ENCODE peak calls at places on chromosomes 16 and 17, in six cellular contexts. J is astrocyte of the spinal cord, O is ovary, P is H9, W is neural crest cell, E is bronchial epithelial cell. L is an unnamed sample.
A peak's percentile ranks its signal among the peaks of the same experiment; 100 is the strongest.

GRCh38 chr16:27355610-27356009 is 41.8 kb downstream of the IL4R start:
- DNase-seq in J (no peak), O (no peak), P (peak; percentile 84), W (no peak), E (peak; percentile 22), L (no peak)

GRCh38 chr17:50066995-50067394 is 11.1 kb downstream of the ITGA3 start:
- DNase-seq in J (no peak), O (no peak), P (no peak), W (no peak), E (no peak), L (no peak)

GRCh38 chr16:57801856-57802634 is at the start of gene KIFC3:
- DNase-seq in J (peak; percentile 73), O (peak; percentile 90), P (peak; percentile 49), W (peak; percentile 67), E (no peak), L (peak; percentile 69)

GRCh38 chr17:3984719-3985444 is 20.6 kb upstream of the ATP2A3 start:
- DNase-seq in J (no peak), O (no peak), P (no peak), W (no peak), E (peak; percentile 10), L (no peak)

GRCh38 chr17:59361916-59362810 is 30.7 kb downstream of the YPEL2 start:
- DNase-seq in J (peak; percentile 96), O (no peak), P (no peak), W (no peak), E (peak; percentile 38), L (no peak)

GRCh38 chr16:88346680-88347505 is 35.9 kb upstream of the ZNF469 start:
- DNase-seq in J (no peak), O (no peak), P (no peak), W (no peak), E (no peak), L (no peak)

GRCh38 chr17:58233547-58233946 is 4.8 kb upstream of the LPO start:
- DNase-seq in J (no peak), O (no peak), P (no peak), W (no peak), E (no peak), L (no peak)

GRCh38 chr17:33838281-33838680 is 416.8 kb upstream of the CCL2 start:
- DNase-seq in J (no peak), O (no peak), P (no peak), W (no peak), E (peak; percentile 16), L (no peak)

GRCh38 chr16:11474617-11475291 is 112.0 kb downstream of the LITAF start:
- DNase-seq in J (no peak), O (no peak), P (no peak), W (no peak), E (peak; percentile 92), L (no peak)

GRCh38 chr17:28573521-28573920 is 2.2 kb upstream of the PIGS start:
- DNase-seq in J (no peak), O (no peak), P (no peak), W (no peak), E (no peak), L (no peak)

GRCh38 chr16:48160575-48160974 is 4.8 kb upstream of the ABCC12 start:
- DNase-seq in J (no peak), O (no peak), P (no peak), W (no peak), E (no peak), L (no peak)

GRCh38 chr17:40123811-40124114 is 2.0 kb downstream of the MSL1 start:
- DNase-seq in J (no peak), O (no peak), P (no peak), W (no peak), E (no peak), L (no peak)

GRCh38 chr16:3695610-3696369 is 21.5 kb downstream of the TRAP1 start:
- DNase-seq in J (no peak), O (no peak), P (no peak), W (no peak), E (no peak), L (peak; percentile 56)

GRCh38 chr17:16439867-16440351 is 24.5 kb downstream of the TRPV2 start:
- DNase-seq in J (no peak), O (no peak), P (no peak), W (no peak), E (peak; percentile 55), L (no peak)

GRCh38 chr17:16298140-16298662 is 55.1 kb downstream of the CENPV start:
- DNase-seq in J (no peak), O (no peak), P (no peak), W (no peak), E (no peak), L (no peak)

GRCh38 chr17:40314557-40314953 is 5.6 kb downstream of the RARA start:
- DNase-seq in J (peak; percentile 88), O (peak; percentile 63), P (no peak), W (no peak), E (peak; percentile 95), L (no peak)

GRCh38 chr17:66171172-66171571 is 20.8 kb downstream of the CEP112 start:
- DNase-seq in J (no peak), O (no peak), P (no peak), W (no peak), E (no peak), L (no peak)

GRCh38 chr17:66167189-66167815 is 24.6 kb downstream of the CEP112 start:
- DNase-seq in J (no peak), O (no peak), P (no peak), W (no peak), E (no peak), L (no peak)

GRCh38 chr17:66169839-66170238 is 22.1 kb downstream of the CEP112 start:
- DNase-seq in J (no peak), O (no peak), P (no peak), W (no peak), E (no peak), L (no peak)

DNA sequence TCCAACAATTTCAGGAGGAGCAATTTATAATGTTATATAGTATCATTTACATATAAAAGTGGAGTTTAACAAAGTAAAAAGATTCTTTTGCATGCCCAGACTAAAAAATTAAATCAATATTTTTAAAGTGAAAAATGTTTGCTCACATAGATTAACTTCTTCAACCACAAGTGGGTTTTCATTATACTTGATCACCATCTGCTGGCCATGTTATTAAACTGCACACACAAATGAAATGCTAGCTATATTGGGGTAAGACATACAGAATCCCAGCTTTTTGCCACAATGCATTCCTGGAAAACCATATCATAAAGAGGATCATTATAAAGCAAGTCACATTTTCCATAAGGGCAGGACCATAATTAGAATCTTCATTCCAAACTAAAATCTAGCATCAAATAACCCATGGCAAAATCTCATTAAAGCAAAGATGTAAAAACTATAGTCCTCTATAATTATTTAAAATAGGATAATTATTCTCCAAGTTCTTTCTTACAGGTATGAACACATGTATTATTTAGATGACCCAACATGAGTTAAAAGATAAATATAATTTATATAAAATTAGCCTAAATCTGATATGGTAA is 26.3 kb downstream of the CEP112 start:
- DNase-seq in J (peak; percentile 67), O (no peak), P (no peak), W (peak; percentile 16), E (peak; percentile 55), L (no peak)
- TF ChIP-seq CTCF in J (peak; percentile 54), O (peak; percentile 70), P (peak; percentile 81), W (peak; percentile 88), E (peak; percentile 47), L (peak; percentile 87)

GRCh38 chr16:1429631-1430030 is 1.2 kb upstream of the PERCC1 start:
- DNase-seq in J (no peak), O (no peak), P (no peak), W (no peak), E (no peak), L (no peak)

GRCh38 chr16:1431497-1432270 is 806 bp downstream of the PERCC1 start:
- DNase-seq in J (no peak), O (no peak), P (no peak), W (no peak), E (no peak), L (no peak)

GRCh38 chr16:1432388-1433262 is 1.7 kb downstream of the PERCC1 start:
- DNase-seq in J (no peak), O (no peak), P (no peak), W (no peak), E (no peak), L (no peak)

GRCh38 chr16:1430214-1430758 is 592 bp upstream of the PERCC1 start:
- DNase-seq in J (no peak), O (no peak), P (no peak), W (no peak), E (no peak), L (no peak)

GRCh38 chr16:1430759-1431496 is at the start of gene PERCC1:
- DNase-seq in J (no peak), O (no peak), P (no peak), W (no peak), E (no peak), L (peak; percentile 73)
- TF ChIP-seq CTCF in J (no peak), O (no peak), P (no peak), W (peak; percentile 30), E (no peak), L (peak; percentile 55)

GRCh38 chr17:70168044-70168978 is 1.0 kb upstream of the KCNJ2 start:
- DNase-seq in J (peak; percentile 86), O (peak; percentile 44), P (peak; percentile 84), W (peak; percentile 45), E (peak; percentile 74), L (peak; percentile 30)
- TF ChIP-seq CTCF in J (peak; percentile 87), O (no peak), P (peak; percentile 74), W (peak; percentile 78), E (peak; percentile 88), L (peak; percentile 73)

GRCh38 chr17:7438050-7438614 is 1.2 kb upstream of the FGF11 start:
- DNase-seq in J (no peak), O (peak; percentile 62), P (peak; percentile 90), W (no peak), E (peak; percentile 33), L (no peak)

GRCh38 chr17:7438656-7439460 is 454 bp upstream of the FGF11 start:
- DNase-seq in J (no peak), O (no peak), P (no peak), W (no peak), E (no peak), L (no peak)

GRCh38 chr17:7437369-7437863 is 1.9 kb upstream of the FGF11 start:
- DNase-seq in J (no peak), O (peak; percentile 55), P (no peak), W (no peak), E (no peak), L (no peak)

GRCh38 chr17:7436556-7437368 is 1.5 kb downstream of the TMEM102 start:
- DNase-seq in J (peak; percentile 65), O (peak; percentile 80), P (peak; percentile 94), W (peak; percentile 70), E (peak; percentile 76), L (peak; percentile 80)

DNA sequence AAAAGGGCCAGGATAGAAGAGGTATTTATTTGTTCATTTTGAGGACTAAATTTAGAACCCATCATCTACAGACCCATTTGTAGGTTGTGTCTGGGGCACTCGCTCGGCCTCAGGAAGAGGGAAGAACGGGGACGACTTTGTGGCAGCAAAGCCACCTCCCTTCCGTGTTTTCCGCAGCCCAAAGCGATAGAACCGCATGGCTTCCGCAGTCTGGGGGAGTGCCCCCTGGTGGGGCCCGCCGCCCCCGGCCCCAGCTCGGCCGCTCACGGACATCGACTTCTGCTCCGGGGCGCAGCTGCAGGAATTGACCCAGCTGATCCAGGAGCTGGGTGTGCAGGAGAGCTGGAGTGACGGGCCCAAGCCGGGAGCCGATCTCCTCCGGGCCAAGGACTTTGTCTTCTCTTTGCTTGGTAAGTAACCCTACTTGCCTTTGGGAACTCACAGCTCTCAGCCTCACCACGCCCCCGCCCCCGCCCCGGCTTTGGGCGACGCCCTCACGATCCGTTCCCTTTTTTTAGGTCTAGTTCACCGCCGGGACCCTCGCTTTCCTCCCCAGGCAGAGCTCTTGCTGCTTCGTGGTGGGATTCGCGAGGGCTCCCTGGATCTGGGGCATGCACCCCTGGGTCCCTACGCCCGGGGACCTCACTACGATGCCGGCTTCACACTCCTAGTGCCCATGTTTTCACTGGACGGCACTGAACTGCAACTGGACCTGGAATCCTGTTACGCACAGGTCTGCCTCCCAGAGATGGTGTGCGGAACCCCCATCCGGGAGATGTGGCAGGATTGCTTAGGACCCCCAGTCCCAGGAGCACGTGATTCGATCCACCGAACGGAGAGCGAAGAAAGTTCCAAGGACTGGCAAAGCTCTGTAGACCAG is 681 bp downstream of the TMEM102 start:
- DNase-seq in J (no peak), O (no peak), P (peak; percentile 91), W (no peak), E (peak; percentile 39), L (peak; percentile 43)
- TF ChIP-seq CTCF in J (peak; percentile 23), O (no peak), P (peak; percentile 29), W (no peak), E (peak; percentile 49), L (peak; percentile 51)